ENCODE peak calls at places on chromosomes 1 and 21, in five cellular contexts. G, J, N, C and W are unnamed samples.

GRCh38 chr1:114116086-114116485 is 37.6 kb downstream of the SYT6 start:
- DNase-seq in J (no peak), G (no peak), C (no peak), N (peak; percentile 23), W (no peak)

GRCh38 chr21:45386336-45386727 is 18.6 kb upstream of the COL18A1 start:
- DNase-seq in G (no peak), N (no peak), C (no peak), J (no peak), W (no peak)

GRCh38 chr21:18443686-18444085 is 40.1 kb upstream of the TMPRSS15 start:
- DNase-seq in N (no peak), J (no peak), G (no peak), C (no peak), W (no peak)

GRCh38 chr1:36824390-36824861 is 209.9 kb downstream of the GRIK3 start:
- DNase-seq in N (no peak), J (no peak), C (no peak), G (no peak), W (no peak)

GRCh38 chr1:85195703-85196102 is 5.1 kb downstream of the SYDE2 start:
- DNase-seq in G (no peak), N (no peak), C (no peak), J (no peak), W (no peak)

GRCh38 chr1:147549526-147549925 is 8.2 kb downstream of the BCL9 start:
- DNase-seq in N (no peak), J (no peak), G (no peak), C (no peak), W (no peak)

GRCh38 chr21:40759061-40759460 is 87.9 kb downstream of the DSCAM start:
- DNase-seq in G (no peak), C (no peak), J (no peak), N (no peak), W (no peak)

GRCh38 chr1:156742801-156743200 is 1.9 kb upstream of the MRPL24 start:
- DNase-seq in C (no peak), J (no peak), G (no peak), N (no peak), W (no peak)

GRCh38 chr1:22330092-22330762 is 121.4 kb upstream of the ZBTB40 start:
- DNase-seq in G (no peak), N (no peak), J (no peak), C (no peak), W (no peak)

GRCh38 chr1:236239186-236239585 is 42.6 kb downstream of the ERO1B start:
- DNase-seq in C (no peak), N (no peak), J (no peak), G (no peak), W (no peak)

GRCh38 chr1:27349784-27350672 is 8.2 kb downstream of the SYTL1 start:
- DNase-seq in J (no peak), N (peak; percentile 54), C (peak; percentile 87), G (no peak), W (peak; percentile 70)

GRCh38 chr1:93588206-93588605 is 93.4 kb downstream of the BCAR3 start:
- DNase-seq in N (no peak), G (no peak), J (no peak), C (peak; percentile 37), W (no peak)

GRCh38 chr1:186244825-186245224 is 130.2 kb downstream of the TPR start:
- DNase-seq in C (no peak), N (peak; percentile 19), G (no peak), J (no peak), W (no peak)

GRCh38 chr1:54666333-54666732 is 24.7 kb downstream of the MROH7 start:
- DNase-seq in G (no peak), C (no peak), N (no peak), J (no peak), W (no peak)

GRCh38 chr1:43835141-43836021 is 98.2 kb upstream of the ARTN start:
- DNase-seq in N (peak; percentile 43), C (peak; percentile 95), J (peak; percentile 68), G (no peak), W (no peak)

GRCh38 chr1:225685476-225686176 is 32.7 kb upstream of the ENAH start:
- DNase-seq in J (no peak), N (no peak), G (no peak), C (no peak), W (no peak)

GRCh38 chr1:36883315-36883949 is 150.9 kb downstream of the GRIK3 start:
- DNase-seq in C (no peak), G (no peak), N (no peak), J (no peak), W (no peak)

GRCh38 chr1:117820694-117821381 is 108.6 kb downstream of the GDAP2 start:
- DNase-seq in G (no peak), C (no peak), J (no peak), N (no peak), W (no peak)

GRCh38 chr1:180623579-180624347 is 8.1 kb upstream of the XPR1 start:
- DNase-seq in J (no peak), C (peak; percentile 64), G (no peak), N (peak; percentile 24), W (peak; percentile 35)

GRCh38 chr1:99566290-99567021 is 79.5 kb upstream of the PALMD start:
- DNase-seq in G (no peak), N (no peak), J (no peak), C (no peak), W (no peak)

GRCh38 chr1:64472805-64473204 is 2.9 kb downstream of the CACHD1 start:
- DNase-seq in C (no peak), J (no peak), G (no peak), N (no peak), W (no peak)

GRCh38 chr1:97145321-97145956 is 423.9 kb downstream of the PTBP2 start:
- DNase-seq in G (peak; percentile 34), C (peak; percentile 68), N (no peak), J (no peak), W (no peak)

GRCh38 chr1:201999625-202000238 is 10.7 kb upstream of the ELF3 start:
- DNase-seq in J (no peak), G (peak; percentile 31), N (peak; percentile 76), C (peak; percentile 67), W (peak; percentile 89)

GRCh38 chr1:1299686-1300351 is 7.9 kb downstream of the ACAP3 start:
- DNase-seq in J (no peak), G (no peak), N (peak; percentile 35), C (no peak), W (no peak)

GRCh38 chr21:16768096-16768495 is 744.7 kb upstream of the CXADR start:
- DNase-seq in C (no peak), N (no peak), G (no peak), J (no peak), W (no peak)

GRCh38 chr1:76106719-76107235 is 32.2 kb downstream of the ST6GALNAC3 start:
- DNase-seq in J (no peak), G (no peak), C (no peak), N (no peak), W (no peak)

GRCh38 chr1:27689423-27690173 is 17.6 kb upstream of the IFI6 start:
- DNase-seq in J (no peak), G (no peak), C (peak; percentile 76), N (no peak), W (no peak)

GRCh38 chr1:11337536-11338350 is 64.7 kb downstream of the UBIAD1 start:
- DNase-seq in G (no peak), J (peak; percentile 19), C (peak; percentile 45), N (peak; percentile 42), W (peak; percentile 40)

GRCh38 chr1:233945573-233945972 is 41.1 kb downstream of the SLC35F3 start:
- DNase-seq in C (no peak), J (peak; percentile 2), N (peak; percentile 65), G (no peak), W (peak; percentile 14)

GRCh38 chr1:236535190-236535589 is 11.4 kb downstream of the LGALS8 start:
- DNase-seq in G (no peak), C (no peak), J (no peak), N (no peak), W (no peak)

GRCh38 chr1:154955718-154956513 is at the start of gene PBXIP1:
- DNase-seq in C (peak; percentile 91), N (peak; percentile 88), J (peak; percentile 80), G (peak; percentile 78), W (peak; percentile 99)

GRCh38 chr1:210248341-210248740 is 15.7 kb downstream of the SERTAD4 start:
- DNase-seq in J (no peak), C (no peak), G (no peak), N (no peak), W (no peak)

GRCh38 chr1:56577859-56578663 is 1.3 kb downstream of the PLPP3 start:
- DNase-seq in C (peak; percentile 79), J (no peak), G (no peak), N (peak; percentile 77), W (peak; percentile 16)

GRCh38 chr1:65395887-65396612 is 24.4 kb upstream of the LEPR start:
- DNase-seq in J (no peak), C (peak; percentile 67), G (no peak), N (peak; percentile 44), W (no peak)

GRCh38 chr1:7447093-7447492 is 324.0 kb upstream of the VAMP3 start:
- DNase-seq in G (no peak), C (no peak), J (no peak), N (no peak), W (no peak)

GRCh38 chr1:59136541-59137335 is 160.2 kb upstream of the FGGY start:
- DNase-seq in N (peak; percentile 82), J (no peak), G (no peak), C (peak; percentile 82), W (no peak)